ENCODE peak calls at places on chromosomes 2 and 18, in five cellular contexts. V is psoas muscle, H is A549, Z is AG10803, S is choroid plexus epithelial cell. M is an unnamed sample.

GRCh38 chr18:44741070-44741469 is 60.4 kb downstream of the SETBP1 start:
- DNase-seq in V (no peak), H (no peak), Z (no peak), S (no peak), M (no peak)

GRCh38 chr2:888211-888801 is 62.3 kb upstream of the SNTG2 start:
- DNase-seq in V (no peak), H (no peak), Z (peak), S (no peak), M (no peak)

GRCh38 chr2:212863185-212863588 is 288.2 kb downstream of the IKZF2 start:
- DNase-seq in V (no peak), H (no peak), Z (no peak), S (peak), M (peak)

GRCh38 chr2:62304429-62305417 is 108.8 kb downstream of the B3GNT2 start:
- DNase-seq in V (peak), H (no peak), Z (peak), S (peak), M (peak)

GRCh38 chr18:21386523-21387240 is 144.7 kb downstream of the GREB1L start:
- DNase-seq in V (no peak), H (no peak), Z (no peak), S (no peak), M (no peak)

GRCh38 chr2:166516712-166517303 is 22.8 kb upstream of the SCN7A start:
- DNase-seq in V (no peak), H (no peak), Z (no peak), S (peak), M (peak)

GRCh38 chr2:128536925-128537620 is 218.4 kb upstream of the HS6ST1 start:
- DNase-seq in V (no peak), H (peak), Z (peak), S (peak), M (peak)

GRCh38 chr2:112700004-112700667 is 20.7 kb upstream of the NT5DC4 start:
- DNase-seq in V (no peak), H (no peak), Z (no peak), S (peak), M (no peak)

GRCh38 chr2:66802877-66803276 is 368.0 kb downstream of the MEIS1 start:
- DNase-seq in V (no peak), H (no peak), Z (no peak), S (no peak), M (no peak)

GRCh38 chr2:8790739-8791162 is 46.7 kb downstream of the KIDINS220 start:
- DNase-seq in V (no peak), H (no peak), Z (no peak), S (no peak), M (no peak)

GRCh38 chr2:121825003-121825950 is 69.8 kb downstream of the TSN start:
- DNase-seq in V (no peak), H (no peak), Z (no peak), S (no peak), M (no peak)

GRCh38 chr2:210072922-210073509 is 70.6 kb downstream of the RPE start:
- DNase-seq in V (no peak), H (peak), Z (peak), S (peak), M (peak)

GRCh38 chr2:208227581-208228232 is 27.2 kb downstream of the IDH1 start:
- DNase-seq in V (no peak), H (no peak), Z (no peak), S (no peak), M (no peak)

GRCh38 chr2:97761192-97761591 is 47.8 kb downstream of the ZAP70 start:
- DNase-seq in V (no peak), H (no peak), Z (no peak), S (no peak), M (no peak)

GRCh38 chr2:186917866-186918265 is 68.9 kb upstream of the ZSWIM2 start:
- DNase-seq in V (no peak), H (no peak), Z (no peak), S (no peak), M (peak)

GRCh38 chr2:112869258-112869842 is 32.8 kb upstream of the IL1B start:
- DNase-seq in V (peak), H (no peak), Z (peak), S (peak), M (peak)

GRCh38 chr2:190607014-190607597 is 41.8 kb upstream of the NAB1 start:
- DNase-seq in V (no peak), H (no peak), Z (peak), S (peak), M (peak)

GRCh38 chr2:85999131-85999831 is 106.4 kb downstream of the POLR1A start:
- DNase-seq in V (no peak), H (no peak), Z (peak), S (peak), M (no peak)

GRCh38 chr2:201813996-201814845 is 7.9 kb downstream of the CDK15 start:
- DNase-seq in V (no peak), H (no peak), Z (peak), S (no peak), M (no peak)

GRCh38 chr2:75432761-75433361 is 127.9 kb downstream of the EVA1A start:
- DNase-seq in V (no peak), H (no peak), Z (peak), S (peak), M (no peak)

GRCh38 chr18:58998421-58999203 is 133.9 kb downstream of the ZNF532 start:
- DNase-seq in V (peak), H (no peak), Z (peak), S (peak), M (peak)

GRCh38 chr18:9818423-9818734 is 67.4 kb upstream of the TXNDC2 start:
- DNase-seq in V (no peak), H (no peak), Z (no peak), S (no peak), M (no peak)

GRCh38 chr18:57542126-57542525 is 44.4 kb downstream of the FECH start:
- DNase-seq in V (no peak), H (no peak), Z (peak), S (peak), M (no peak)

GRCh38 chr2:43521568-43521967 is 74.3 kb downstream of the THADA start:
- DNase-seq in V (no peak), H (no peak), Z (no peak), S (no peak), M (no peak)

GRCh38 chr2:46031124-46031523 is 266.1 kb upstream of the EPAS1 start:
- DNase-seq in V (no peak), H (no peak), Z (no peak), S (no peak), M (no peak)

GRCh38 chr18:23151414-23152099 is 16.3 kb downstream of the CABLES1 start:
- DNase-seq in V (no peak), H (no peak), Z (no peak), S (no peak), M (peak)

GRCh38 chr18:812673-813404 is 797 bp upstream of the YES1 start:
- DNase-seq in V (peak), H (peak), Z (peak), S (peak), M (peak)

GRCh38 chr2:141068053-141068682 is 1062.6 kb downstream of the LRP1B start:
- DNase-seq in V (no peak), H (no peak), Z (no peak), S (no peak), M (no peak)

GRCh38 chr2:181258761-181259160 is 198.4 kb upstream of the ITGA4 start:
- DNase-seq in V (no peak), H (no peak), Z (peak), S (peak), M (no peak)

GRCh38 chr18:12857215-12857924 is 26.7 kb downstream of the PTPN2 start:
- DNase-seq in V (no peak), H (no peak), Z (no peak), S (no peak), M (no peak)

GRCh38 chr2:108459441-108459840 is 10.4 kb downstream of the GCC2 start:
- DNase-seq in V (no peak), H (no peak), Z (no peak), S (no peak), M (no peak)

GRCh38 chr2:100058014-100058310 is 84.4 kb downstream of the AFF3 start:
- DNase-seq in V (no peak), H (no peak), Z (peak), S (peak), M (no peak)

GRCh38 chr2:19577668-19578067 is 219.2 kb upstream of the OSR1 start:
- DNase-seq in V (no peak), H (no peak), Z (peak), S (peak), M (no peak)

GRCh38 chr18:3605562-3606443 is 155.8 kb downstream of the TGIF1 start:
- DNase-seq in V (no peak), H (no peak), Z (peak), S (peak), M (peak)

GRCh38 chr18:56748698-56749268 is 97.6 kb downstream of the WDR7 start:
- DNase-seq in V (no peak), H (peak), Z (peak), S (peak), M (peak)

GRCh38 chr18:58792086-58792485 is 72.6 kb upstream of the ZNF532 start:
- DNase-seq in V (no peak), H (no peak), Z (no peak), S (no peak), M (no peak)

GRCh38 chr2:212066546-212066945 is 472.1 kb downstream of the ERBB4 start:
- DNase-seq in V (no peak), H (no peak), Z (no peak), S (no peak), M (no peak)

GRCh38 chr2:241551599-241551997 is 6.9 kb upstream of the BOK start:
- DNase-seq in V (no peak), H (no peak), Z (no peak), S (no peak), M (no peak)

GRCh38 chr2:139241256-139241655 is 461.1 kb upstream of the NXPH2 start:
- DNase-seq in V (no peak), H (no peak), Z (no peak), S (no peak), M (no peak)
- TF ChIP-seq CTCF in V (no peak), H (no peak), Z (no peak), S (no peak), M (no peak)

GRCh38 chr2:71071681-71072398 is 3.4 kb downstream of the NAGK start:
- DNase-seq in V (no peak), H (no peak), Z (no peak), S (peak), M (no peak)
- TF ChIP-seq CTCF in V (no peak), H (no peak), Z (no peak), S (no peak), M (no peak)

DNA sequence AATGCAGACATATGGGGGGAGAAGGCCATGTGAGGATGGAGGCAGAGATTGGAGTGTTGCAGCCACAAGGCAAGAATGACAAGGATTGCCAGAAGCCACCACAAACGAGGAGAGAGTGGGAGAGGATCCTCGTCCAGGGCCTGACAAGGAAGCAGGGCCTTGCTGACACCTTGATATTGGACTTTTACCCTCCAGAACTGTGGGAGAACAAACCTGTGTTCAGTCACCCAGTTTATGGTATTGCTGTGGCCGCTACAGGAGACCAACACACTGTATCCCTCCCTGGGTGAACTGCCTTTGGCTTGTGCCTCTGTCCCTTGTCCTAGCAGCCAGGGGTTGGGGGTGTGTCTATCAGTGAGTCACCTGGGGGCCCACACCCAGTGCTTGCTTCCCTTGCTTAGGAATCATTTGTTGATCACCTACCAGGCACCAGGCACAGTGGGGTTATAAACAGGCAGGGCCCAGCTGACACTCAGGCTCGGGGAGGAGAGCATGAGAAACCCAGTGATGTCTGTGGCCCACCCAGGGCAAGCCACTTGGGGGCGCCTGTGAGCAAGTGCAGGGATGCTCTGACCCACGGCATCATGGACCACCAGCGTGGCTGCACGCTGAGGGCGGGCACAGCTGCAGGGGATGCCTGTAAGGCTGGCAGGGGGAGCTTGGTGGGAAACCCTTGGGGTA is 17.2 kb downstream of the TMEM185B start:
- DNase-seq in V (no peak), H (no peak), Z (no peak), S (no peak), M (peak)
- TF ChIP-seq CTCF in V (peak), H (peak), Z (peak), S (peak), M (no peak)

GRCh38 chr2:235675678-235676535 is 182.1 kb downstream of the AGAP1 start:
- DNase-seq in V (no peak), H (peak), Z (peak), S (peak), M (peak)
- TF ChIP-seq CTCF in V (no peak), H (no peak), Z (peak), S (peak), M (no peak)

GRCh38 chr2:73827660-73828388 is 937 bp upstream of the STAMBP start:
- DNase-seq in V (no peak), H (no peak), Z (no peak), S (no peak), M (no peak)

GRCh38 chr2:73825408-73825807 is 3.4 kb upstream of the STAMBP start:
- DNase-seq in V (no peak), H (no peak), Z (no peak), S (no peak), M (no peak)

GRCh38 chr2:73828389-73828817 is 358 bp upstream of the STAMBP start:
- DNase-seq in V (no peak), H (no peak), Z (no peak), S (no peak), M (no peak)

GRCh38 chr2:73828818-73829570 is at the start of gene STAMBP:
- DNase-seq in V (peak), H (peak), Z (peak), S (peak), M (peak)

GRCh38 chr2:73827018-73827417 is 1.7 kb upstream of the STAMBP start:
- DNase-seq in V (no peak), H (peak), Z (peak), S (peak), M (peak)
- TF ChIP-seq CTCF in V (no peak), H (peak), Z (peak), S (peak), M (peak)

GRCh38 chr2:193240752-193241151 is 1046.0 kb upstream of the TMEFF2 start:
- DNase-seq in V (no peak), H (no peak), Z (no peak), S (no peak), M (no peak)
- TF ChIP-seq CTCF in V (no peak), H (peak), Z (no peak), S (peak), M (peak)

GRCh38 chr18:49164738-49165137 is 214.0 kb upstream of the SMAD7 start:
- DNase-seq in V (no peak), H (no peak), Z (no peak), S (no peak), M (no peak)
- TF ChIP-seq CTCF in V (no peak), H (no peak), Z (no peak), S (no peak), M (no peak)

GRCh38 chr2:239081622-239082021 is 233.7 kb downstream of the TWIST2 start:
- DNase-seq in V (no peak), H (no peak), Z (no peak), S (no peak), M (no peak)

GRCh38 chr2:239077260-239077659 is 229.4 kb downstream of the TWIST2 start:
- DNase-seq in V (no peak), H (no peak), Z (no peak), S (no peak), M (no peak)

GRCh38 chr2:239078128-239078924 is 230.4 kb downstream of the TWIST2 start:
- DNase-seq in V (no peak), H (no peak), Z (no peak), S (no peak), M (no peak)

GRCh38 chr2:239081046-239081445 is 233.2 kb downstream of the TWIST2 start:
- DNase-seq in V (no peak), H (no peak), Z (no peak), S (no peak), M (no peak)

GRCh38 chr2:239079671-239080294 is 231.9 kb downstream of the TWIST2 start:
- DNase-seq in V (no peak), H (no peak), Z (no peak), S (no peak), M (no peak)
- TF ChIP-seq CTCF in V (no peak), H (no peak), Z (no peak), S (no peak), M (no peak)

M was measured in MCF 10A.